ENCODE peak calls at places on chromosomes 16 and 17, in eight cellular contexts. G is endothelial cell, U is neural progenitor cell, T is fibroblast of pulmonary artery, S is keratinocyte, P is heart left ventricle, C is non-pigmented ciliary epithelial cell, F is T-helper 17 cell. W is an unnamed sample.

GRCh38 chr16:85878875-85879274 is 20.1 kb upstream of the IRF8 start:
- DNase-seq in G (peak; percentile 24), U (peak; percentile 22), T (peak; percentile 88), S (no peak), P (no peak), C (peak; percentile 57), F (no peak), W (no peak)

GRCh38 chr16:81739503-81739902 is 39.6 kb upstream of the PLCG2 start:
- DNase-seq in G (no peak), U (no peak), T (no peak), S (no peak), P (no peak), C (no peak), F (no peak), W (no peak)

GRCh38 chr17:39244600-39245570 is 19.1 kb upstream of the STAC2 start:
- DNase-seq in G (peak; percentile 89), U (peak; percentile 92), T (peak; percentile 86), S (peak; percentile 46), P (peak; percentile 77), C (peak; percentile 43), F (peak; percentile 69), W (peak; percentile 92)

GRCh38 chr17:76816590-76817135 is 51.5 kb upstream of the MGAT5B start:
- DNase-seq in G (peak; percentile 59), U (peak; percentile 78), T (peak; percentile 67), S (no peak), P (no peak), C (no peak), F (peak; percentile 36), W (no peak)

GRCh38 chr17:72121164-72122001 is 563 bp downstream of the SOX9 start:
- DNase-seq in G (peak; percentile 55), U (peak; percentile 71), T (peak; percentile 70), S (no peak), P (peak; percentile 51), C (no peak), F (no peak), W (peak; percentile 72)

GRCh38 chr17:1484586-1485310 is 7.7 kb downstream of the MYO1C start:
- DNase-seq in G (peak; percentile 41), U (peak; percentile 80), T (peak; percentile 64), S (no peak), P (peak; percentile 79), C (no peak), F (peak; percentile 66), W (peak; percentile 85)

GRCh38 chr17:75131278-75132017 is at the start of gene NT5C:
- DNase-seq in G (peak; percentile 79), U (peak; percentile 93), T (peak; percentile 75), S (no peak), P (peak; percentile 85), C (no peak), F (peak; percentile 48), W (peak; percentile 91)

GRCh38 chr16:73219176-73219575 is 171.2 kb upstream of the ZFHX3 start:
- DNase-seq in G (no peak), U (no peak), T (no peak), S (no peak), P (no peak), C (no peak), F (no peak), W (no peak)

GRCh38 chr17:68399638-68400403 is 57.5 kb downstream of the WIPI1 start:
- DNase-seq in G (no peak), U (no peak), T (peak; percentile 76), S (no peak), P (no peak), C (no peak), F (no peak), W (peak; percentile 62)

GRCh38 chr16:67260426-67261063 is 11.8 kb downstream of the SLC9A5 start:
- DNase-seq in G (no peak), U (peak; percentile 64), T (peak; percentile 79), S (no peak), P (no peak), C (no peak), F (no peak), W (peak; percentile 55)

GRCh38 chr17:4485676-4486646 is 12.7 kb upstream of the SPNS2 start:
- DNase-seq in G (no peak), U (no peak), T (no peak), S (no peak), P (peak; percentile 43), C (no peak), F (no peak), W (no peak)

GRCh38 chr16:47694543-47694942 is 233.4 kb downstream of the PHKB start:
- DNase-seq in G (no peak), U (peak; percentile 11), T (no peak), S (no peak), P (no peak), C (no peak), F (no peak), W (no peak)

GRCh38 chr16:54166342-54166865 is 120.2 kb downstream of the IRX3 start:
- DNase-seq in G (no peak), U (no peak), T (no peak), S (no peak), P (no peak), C (no peak), F (no peak), W (no peak)

GRCh38 chr16:7246578-7246977 is 86.1 kb upstream of the RBFOX1 start:
- DNase-seq in G (no peak), U (peak; percentile 73), T (no peak), S (no peak), P (no peak), C (no peak), F (no peak), W (no peak)

GRCh38 chr16:22233050-22233405 is 26.9 kb downstream of the EEF2K start:
- DNase-seq in G (no peak), U (no peak), T (no peak), S (no peak), P (no peak), C (no peak), F (no peak), W (no peak)

GRCh38 chr17:5331506-5331905 is 49.4 kb downstream of the RABEP1 start:
- DNase-seq in G (no peak), U (no peak), T (peak; percentile 6), S (no peak), P (no peak), C (peak; percentile 17), F (no peak), W (no peak)

GRCh38 chr16:46894011-46894672 is 10.0 kb downstream of the GPT2 start:
- DNase-seq in G (no peak), U (no peak), T (peak; percentile 63), S (no peak), P (peak; percentile 55), C (no peak), F (no peak), W (no peak)

GRCh38 chr17:45874148-45874547 is 20.2 kb upstream of the MAPT start:
- DNase-seq in G (no peak), U (no peak), T (no peak), S (no peak), P (no peak), C (no peak), F (no peak), W (no peak)

GRCh38 chr16:23843143-23843542 is 7.4 kb downstream of the PRKCB start:
- DNase-seq in G (no peak), U (no peak), T (no peak), S (no peak), P (no peak), C (no peak), F (no peak), W (no peak)

GRCh38 chr16:10551881-10552280 is 28.5 kb downstream of the EMP2 start:
- DNase-seq in G (no peak), U (no peak), T (no peak), S (no peak), P (no peak), C (no peak), F (no peak), W (no peak)

GRCh38 chr16:13875614-13876284 is 44.2 kb upstream of the ERCC4 start:
- DNase-seq in G (no peak), U (no peak), T (no peak), S (no peak), P (no peak), C (no peak), F (no peak), W (no peak)

GRCh38 chr17:1485748-1486376 is 6.6 kb downstream of the MYO1C start:
- DNase-seq in G (peak; percentile 51), U (peak; percentile 41), T (peak; percentile 61), S (no peak), P (peak; percentile 84), C (no peak), F (peak; percentile 70), W (peak; percentile 89)

GRCh38 chr17:74566132-74566753 is 1.1 kb downstream of the CD300H start:
- DNase-seq in G (peak; percentile 59), U (peak; percentile 72), T (peak; percentile 29), S (no peak), P (peak; percentile 43), C (no peak), F (no peak), W (no peak)

GRCh38 chr16:83954577-83955016 is 1.6 kb downstream of the OSGIN1 start:
- DNase-seq in G (no peak), U (no peak), T (peak; percentile 56), S (peak; percentile 4), P (peak; percentile 81), C (peak; percentile 22), F (no peak), W (peak; percentile 82)

GRCh38 chr17:76793775-76794174 is 55.9 kb downstream of the MFSD11 start:
- DNase-seq in G (peak; percentile 31), U (peak; percentile 51), T (peak; percentile 46), S (no peak), P (no peak), C (no peak), F (no peak), W (no peak)

GRCh38 chr17:77666881-77667395 is 291.6 kb upstream of the TNRC6C start:
- DNase-seq in G (no peak), U (no peak), T (no peak), S (no peak), P (no peak), C (no peak), F (peak; percentile 66), W (peak; percentile 4)

GRCh38 chr16:28014851-28015250 is 48.7 kb downstream of the GSG1L start:
- DNase-seq in G (no peak), U (no peak), T (no peak), S (no peak), P (no peak), C (no peak), F (no peak), W (no peak)

GRCh38 chr16:72255785-72256184 is 83.8 kb upstream of the PMFBP1 start:
- DNase-seq in G (no peak), U (no peak), T (no peak), S (no peak), P (no peak), C (no peak), F (no peak), W (no peak)

GRCh38 chr16:48008011-48008410 is 147.8 kb downstream of the ABCC12 start:
- DNase-seq in G (no peak), U (no peak), T (no peak), S (no peak), P (no peak), C (no peak), F (no peak), W (no peak)

GRCh38 chr16:25114121-25114520 is 2.6 kb downstream of the LCMT1 start:
- DNase-seq in G (no peak), U (no peak), T (no peak), S (no peak), P (no peak), C (no peak), F (no peak), W (no peak)

GRCh38 chr16:68700120-68700519 is 37.0 kb upstream of the CDH1 start:
- DNase-seq in G (no peak), U (no peak), T (peak; percentile 25), S (no peak), P (no peak), C (peak; percentile 1), F (no peak), W (no peak)

GRCh38 chr17:42071810-42072209 is 21.4 kb upstream of the C17orf113 start:
- DNase-seq in G (no peak), U (no peak), T (no peak), S (no peak), P (no peak), C (no peak), F (no peak), W (no peak)

GRCh38 chr17:172401-172800 is 9.0 kb downstream of the DOC2B start:
- DNase-seq in G (no peak), U (no peak), T (no peak), S (no peak), P (peak; percentile 17), C (no peak), F (no peak), W (no peak)

GRCh38 chr16:10923650-10924214 is 18.5 kb downstream of the DEXI start:
- DNase-seq in G (no peak), U (no peak), T (no peak), S (no peak), P (peak; percentile 88), C (no peak), F (no peak), W (peak; percentile 91)